ENCODE peak calls at places on chromosomes 3 and 15, in eight cellular contexts. J is IMR-90, A is A549, M is neuronal stem cell, V is neural progenitor cell, R is stomach, S is MM.1S, I is GM12878. Y is an unnamed sample. For H3K9me3, the result is how much of the 10 kb centered on the place peaks cover.

GRCh38 chr3:55000546-55000945 is 72.7 kb upstream of the LRTM1 start:
- DNase-seq in J (peak), A (peak), M (no peak), V (no peak), R (no peak), S (no peak), I (no peak), Y (no peak)

GRCh38 chr3:153614563-153614962 is 452.5 kb downstream of the RAP2B start:
- DNase-seq in J (peak), A (peak), M (no peak), V (no peak), R (no peak), S (no peak), I (no peak), Y (no peak)

GRCh38 chr15:31223478-31224350 is 102.9 kb upstream of the KLF13 start:
- DNase-seq in J (no peak), A (no peak), M (no peak), V (no peak), R (peak), S (no peak), I (no peak), Y (no peak)

GRCh38 chr15:83844742-83845141 is 190.8 kb downstream of the ADAMTSL3 start:
- DNase-seq in J (peak), A (no peak), M (no peak), V (no peak), R (no peak), S (no peak), I (no peak), Y (no peak)

GRCh38 chr3:15454965-15455364 is 27.6 kb downstream of the EAF1 start:
- DNase-seq in J (no peak), A (no peak), M (no peak), V (no peak), R (no peak), S (no peak), I (no peak), Y (no peak)

GRCh38 chr15:51721199-51721960 is 16.1 kb downstream of the LYSMD2 start:
- DNase-seq in J (peak), A (no peak), M (no peak), V (no peak), R (no peak), S (no peak), I (no peak), Y (no peak)

GRCh38 chr3:151568095-151568685 is 107.3 kb upstream of the IGSF10 start:
- DNase-seq in J (no peak), A (no peak), M (no peak), V (no peak), R (no peak), S (no peak), I (no peak), Y (no peak)

GRCh38 chr3:46674031-46674592 is 19.4 kb downstream of the ALS2CL start:
- DNase-seq in J (no peak), A (no peak), M (no peak), V (no peak), R (no peak), S (no peak), I (no peak), Y (no peak)

GRCh38 chr3:140288575-140288974 is 353.6 kb downstream of the CLSTN2 start:
- DNase-seq in J (no peak), A (no peak), M (no peak), V (no peak), R (no peak), S (no peak), I (no peak), Y (no peak)

GRCh38 chr3:54760226-54760625 is 167.6 kb downstream of the LRTM1 start:
- DNase-seq in J (peak), A (no peak), M (no peak), V (no peak), R (no peak), S (no peak), I (no peak), Y (no peak)

GRCh38 chr3:152349397-152349796 is 80.7 kb downstream of the MBNL1 start:
- DNase-seq in J (peak), A (no peak), M (no peak), V (no peak), R (no peak), S (no peak), I (no peak), Y (no peak)

GRCh38 chr15:46918462-46919125 is 798.7 kb upstream of the SEMA6D start:
- DNase-seq in J (no peak), A (no peak), M (no peak), V (no peak), R (no peak), S (no peak), I (no peak), Y (no peak)

GRCh38 chr3:64716110-64716509 is 28.3 kb upstream of the ADAMTS9 start:
- DNase-seq in J (peak), A (no peak), M (no peak), V (no peak), R (no peak), S (no peak), I (no peak), Y (no peak)

GRCh38 chr3:148227534-148227933 is 470.2 kb upstream of the AGTR1 start:
- DNase-seq in J (peak), A (no peak), M (no peak), V (no peak), R (no peak), S (no peak), I (no peak), Y (no peak)

GRCh38 chr15:73051402-73051810 is 857 bp upstream of the NEO1 start:
- DNase-seq in J (no peak), A (no peak), M (peak), V (no peak), R (peak), S (no peak), I (no peak), Y (no peak)

GRCh38 chr15:67080900-67081431 is 15.6 kb downstream of the SMAD3 start:
- DNase-seq in J (peak), A (peak), M (no peak), V (no peak), R (no peak), S (peak), I (peak), Y (no peak)

GRCh38 chr3:66816110-66816761 is 181.9 kb upstream of the KBTBD8 start:
- DNase-seq in J (peak), A (peak), M (peak), V (peak), R (no peak), S (peak), I (no peak), Y (no peak)

GRCh38 chr3:66740260-66740659 is 239.4 kb upstream of the LRIG1 start:
- DNase-seq in J (no peak), A (no peak), M (no peak), V (no peak), R (no peak), S (no peak), I (no peak), Y (no peak)

GRCh38 chr3:60779637-60780036 is 471.6 kb downstream of the FHIT start:
- DNase-seq in J (no peak), A (no peak), M (no peak), V (no peak), R (no peak), S (no peak), I (no peak), Y (no peak)
- H3K9me3 ChIP-seq in J (under half), A (under half), M (under half), V (under half), R (under half), S (under half), I (under half), Y (under half)

DNA sequence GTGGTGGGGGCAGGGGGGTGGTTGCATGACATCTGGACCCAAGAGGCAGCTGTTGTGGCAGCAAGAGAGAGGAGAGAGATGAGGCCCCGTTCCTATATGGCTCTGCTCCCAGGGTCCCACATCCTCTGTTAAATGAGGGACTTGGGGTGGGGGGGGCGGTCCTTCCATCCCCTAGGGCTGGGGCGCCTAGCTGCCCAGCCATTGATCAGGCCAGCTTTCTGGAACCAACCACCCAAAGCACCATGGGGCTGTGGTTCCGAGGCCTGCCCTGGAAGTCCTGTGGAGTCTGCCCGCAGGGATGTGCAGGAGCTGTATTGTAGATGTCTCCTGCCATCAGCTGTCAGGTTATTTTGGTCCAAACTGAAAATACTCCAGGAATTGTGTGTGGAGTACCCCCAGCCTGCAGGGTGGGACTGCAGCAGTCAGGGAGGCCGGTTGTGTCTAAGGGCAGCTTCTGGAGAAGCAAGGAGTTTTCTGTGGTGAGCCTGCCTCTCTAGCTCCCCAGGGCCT is 5.2 kb downstream of the FURIN start:
- DNase-seq in J (no peak), A (no peak), M (no peak), V (no peak), R (no peak), S (no peak), I (no peak), Y (no peak)
- H3K9me3 ChIP-seq in J (under half), A (under half), M (under half), V (under half), R (under half), S (under half), I (under half), Y (under half)

DNA sequence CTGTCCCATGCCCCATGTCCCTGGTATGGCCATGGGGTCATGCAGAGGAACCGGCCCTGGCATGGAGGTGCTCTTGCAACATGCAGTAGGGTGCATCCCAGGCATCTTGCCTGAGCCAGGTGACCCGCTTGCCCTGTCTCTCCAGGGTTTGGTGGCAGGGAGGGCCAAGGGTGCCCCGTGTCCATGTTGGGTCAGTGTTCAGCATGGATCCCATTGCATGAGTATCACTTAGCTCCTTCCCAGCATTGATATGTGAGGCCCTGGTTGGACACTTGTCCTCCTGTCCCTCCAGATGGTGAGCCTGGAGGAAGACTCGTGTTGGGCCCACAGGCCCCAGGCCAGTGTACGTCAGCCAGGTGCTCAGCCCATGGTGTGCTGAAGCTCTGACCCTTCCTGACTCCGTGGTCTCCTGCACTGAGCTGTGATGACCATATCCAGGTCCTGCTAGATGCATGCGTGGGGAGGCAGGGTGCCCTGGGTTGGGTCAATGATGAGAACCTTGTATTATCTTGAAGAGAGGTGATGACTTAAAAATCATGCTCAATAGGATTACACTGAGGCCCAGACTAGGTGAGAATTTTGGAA is 205.0 kb downstream of the UBE3A start:
- DNase-seq in J (no peak), A (no peak), M (no peak), V (no peak), R (no peak), S (no peak), I (no peak), Y (no peak)
- H3K9me3 ChIP-seq in J (half or more), A (under half), M (half or more), V (under half), R (half or more), S (under half), I (under half), Y (under half)

DNA sequence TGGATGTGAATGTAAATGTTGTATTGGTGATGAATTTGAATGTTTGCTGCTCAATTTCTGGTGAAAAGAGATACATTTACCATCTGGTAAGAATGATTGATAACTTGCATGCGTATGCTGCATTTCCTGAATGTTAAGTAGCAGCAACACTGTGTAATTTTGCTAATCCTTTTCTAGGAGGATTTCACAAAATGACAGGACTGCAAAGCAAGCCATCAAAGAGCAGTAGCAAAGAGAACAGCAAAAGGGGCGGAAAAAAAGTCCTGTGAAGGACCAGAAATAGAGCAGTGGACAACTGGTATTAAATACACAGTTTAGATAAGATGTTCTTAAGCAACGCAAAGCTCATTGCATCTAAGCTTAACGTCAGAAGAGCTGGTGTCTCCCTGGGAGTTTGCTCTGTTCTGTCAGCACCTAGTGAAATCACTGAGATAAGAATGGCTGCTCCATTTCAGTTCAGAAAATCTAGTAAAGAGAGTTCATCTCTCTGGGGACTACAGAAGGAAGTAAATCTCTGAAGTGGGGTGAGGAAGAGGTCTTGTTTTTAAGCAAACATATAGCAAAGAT is 23.5 kb upstream of the PAQR5 start:
- DNase-seq in J (peak), A (no peak), M (no peak), V (no peak), R (no peak), S (no peak), I (no peak), Y (no peak)
- H3K9me3 ChIP-seq in J (under half), A (under half), M (under half), V (under half), R (under half), S (under half), I (under half), Y (under half)

DNA sequence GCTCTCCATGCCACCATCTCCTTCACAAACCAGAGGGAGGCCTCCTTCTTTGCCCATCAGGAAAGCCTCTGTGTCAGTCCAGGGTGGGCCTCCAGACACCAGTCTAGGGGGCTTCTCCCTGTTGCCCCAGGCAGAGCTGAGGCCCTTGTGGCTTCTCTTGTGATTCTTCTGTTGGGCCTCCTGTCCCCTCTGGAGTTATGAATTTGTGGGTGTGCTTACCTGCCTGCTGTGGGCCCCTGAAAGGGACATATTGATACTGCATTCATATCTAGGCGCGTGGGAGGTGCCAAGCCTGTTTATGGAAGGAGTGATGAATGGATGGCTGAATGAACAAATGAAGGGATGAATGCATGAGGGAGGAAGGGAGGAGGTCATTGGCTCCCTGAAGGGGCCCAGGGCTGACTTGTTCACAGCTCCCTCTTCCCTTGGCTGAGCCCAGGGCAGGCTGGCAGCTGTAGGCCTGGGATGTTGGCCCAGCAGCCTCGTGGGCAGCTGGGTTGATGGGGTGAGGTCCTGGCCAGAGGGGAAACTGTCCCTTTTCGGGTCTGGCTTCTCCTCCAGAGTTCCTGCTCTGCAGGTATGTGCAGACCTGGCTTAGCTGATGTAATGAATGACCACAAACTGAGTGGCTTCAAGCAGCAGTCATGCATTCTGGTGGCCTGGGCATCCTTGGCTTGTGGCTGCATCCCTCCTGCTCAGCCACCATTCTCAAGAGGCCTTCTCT is 195.4 kb downstream of the GOLGA6L6 start:
- DNase-seq in J (no peak), A (peak), M (no peak), V (no peak), R (no peak), S (peak), I (no peak), Y (no peak)
- H3K9me3 ChIP-seq in J (half or more), A (half or more), M (under half), V (half or more), R (under half), S (under half), I (under half), Y (under half)

GRCh38 chr15:87881001-87881400 is 375.5 kb downstream of the NTRK3 start:
- DNase-seq in J (no peak), A (no peak), M (no peak), V (no peak), R (no peak), S (no peak), I (no peak), Y (no peak)
- H3K9me3 ChIP-seq in J (under half), A (under half), M (under half), V (under half), R (under half), S (under half), I (under half), Y (under half)

GRCh38 chr15:100196326-100197058 is 145.3 kb downstream of the ADAMTS17 start:
- DNase-seq in J (no peak), A (no peak), M (no peak), V (no peak), R (no peak), S (no peak), I (no peak), Y (no peak)

GRCh38 chr15:100199711-100200286 is 142.0 kb downstream of the ADAMTS17 start:
- DNase-seq in J (no peak), A (no peak), M (no peak), V (no peak), R (no peak), S (no peak), I (no peak), Y (no peak)

GRCh38 chr15:100200287-100200772 is 141.4 kb downstream of the ADAMTS17 start:
- DNase-seq in J (no peak), A (no peak), M (no peak), V (no peak), R (no peak), S (no peak), I (no peak), Y (no peak)

GRCh38 chr15:100201376-100202280 is 140.1 kb downstream of the ADAMTS17 start:
- DNase-seq in J (no peak), A (no peak), M (no peak), V (no peak), R (no peak), S (no peak), I (peak), Y (no peak)

DNA sequence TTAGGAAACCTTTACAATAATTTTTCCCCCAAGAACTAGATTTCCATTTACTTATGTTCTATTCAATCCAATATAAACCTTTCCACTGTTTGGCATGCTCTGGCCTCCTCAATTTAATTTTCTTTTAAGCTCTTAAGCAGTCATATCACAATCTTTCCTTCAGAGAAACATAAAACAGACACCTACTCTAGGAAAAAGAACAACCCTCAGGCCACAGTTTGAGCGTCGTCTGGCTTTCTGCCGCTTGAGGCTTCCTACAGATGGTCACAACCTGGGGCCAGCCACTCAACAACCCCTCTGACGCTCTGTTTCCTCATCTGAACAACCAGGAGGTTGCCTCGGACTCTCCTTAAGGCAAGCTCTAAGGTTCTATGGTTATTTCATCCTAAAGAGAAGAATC is 143.3 kb downstream of the ADAMTS17 start:
- DNase-seq in J (no peak), A (no peak), M (no peak), V (no peak), R (no peak), S (no peak), I (no peak), Y (no peak)
- H3K9me3 ChIP-seq in J (under half), A (under half), M (under half), V (under half), R (under half), S (under half), I (under half), Y (under half)

Y was measured in T-helper 17 cell.